ENCODE peak calls at places on chromosomes 16 and 17, in six cellular contexts. F is OCI-LY7, E is SK-N-SH, S is PC-3, O is GM23248, X is hepatocyte. Q is an unnamed sample.
A peak's percentile ranks its signal among the peaks of the same experiment; 100 is the strongest.

GRCh38 chr17:68457168-68457538 is at the start of gene WIPI1:
- DNase-seq in X (no peak), O (no peak), F (peak; percentile 80), E (no peak), S (no peak), Q (no peak)

GRCh38 chr17:1137465-1137894 is 42.3 kb downstream of the ABR start:
- DNase-seq in X (no peak), E (no peak), S (no peak), F (no peak), O (no peak), Q (no peak)

GRCh38 chr17:67441052-67441738 is 64.1 kb downstream of the PITPNC1 start:
- DNase-seq in F (peak; percentile 85), X (peak; percentile 48), O (peak; percentile 94), E (no peak), S (peak; percentile 89), Q (peak; percentile 73)

GRCh38 chr17:988561-988960 is 8.4 kb upstream of the TIMM22 start:
- DNase-seq in S (no peak), F (no peak), X (no peak), O (no peak), E (no peak), Q (no peak)

GRCh38 chr17:76397687-76398522 is 13.5 kb downstream of the SPHK1 start:
- DNase-seq in S (peak; percentile 97), F (peak; percentile 88), O (peak; percentile 87), E (peak; percentile 92), X (peak; percentile 92), Q (peak; percentile 89)

GRCh38 chr17:41965694-41966375 is 760 bp upstream of the CNP start:
- DNase-seq in F (peak; percentile 50), O (peak; percentile 79), X (peak; percentile 93), S (peak; percentile 87), E (peak; percentile 54), Q (peak; percentile 79)

GRCh38 chr17:40284085-40284713 is 3.5 kb upstream of the CDC6 start:
- DNase-seq in X (peak; percentile 66), E (no peak), F (no peak), O (peak; percentile 85), S (peak; percentile 90), Q (no peak)

GRCh38 chr17:47604268-47604927 is 45.3 kb upstream of the KPNB1 start:
- DNase-seq in E (peak; percentile 37), X (no peak), O (peak; percentile 38), S (no peak), F (no peak), Q (no peak)

GRCh38 chr17:29241015-29241963 is 5.4 kb upstream of the CRYBA1 start:
- DNase-seq in X (peak; percentile 77), S (peak; percentile 87), O (peak; percentile 99), E (peak; percentile 39), F (peak; percentile 34), Q (peak; percentile 81)

DNA sequence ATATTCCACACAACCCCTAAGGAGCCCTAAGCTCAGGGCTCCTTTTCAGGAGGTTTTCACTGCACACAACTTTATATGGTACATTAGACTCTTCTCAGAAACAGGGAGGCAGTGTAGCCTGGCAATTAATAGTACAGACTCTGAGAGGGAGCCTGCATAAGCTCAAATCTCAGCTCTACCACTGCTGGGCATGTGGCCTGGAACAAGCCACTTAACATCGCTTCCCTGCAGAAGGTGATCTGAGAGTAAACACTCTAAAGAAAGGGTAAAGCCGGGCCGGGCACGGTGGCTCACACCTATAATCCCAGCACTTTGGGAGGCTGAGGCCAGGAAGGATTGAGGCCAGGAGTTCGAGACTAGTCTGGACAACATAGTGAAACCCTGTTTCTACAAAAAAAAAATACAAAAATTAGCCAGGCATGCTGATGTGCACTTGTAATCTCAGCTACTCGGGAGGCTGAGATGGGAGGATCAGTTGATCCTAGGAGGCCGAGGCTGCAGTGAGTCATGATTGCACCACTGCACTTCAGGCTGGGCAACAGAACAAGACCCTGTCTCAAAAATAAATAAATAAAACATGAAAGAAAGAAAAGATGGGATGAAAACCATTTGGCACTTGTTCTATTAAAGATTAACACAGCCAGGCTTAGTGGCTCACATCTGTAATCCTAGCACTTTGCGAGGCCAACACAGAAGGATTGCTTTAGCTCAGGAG is 70.7 kb upstream of the DNAJA2 start:
- DNase-seq in F (no peak), E (no peak), X (no peak), O (no peak), S (no peak), Q (no peak)
- TF ChIP-seq EZH2phosphoT487 in F (no peak), E (no peak), X (no peak), O (no peak), S (no peak), Q (no peak)

DNA sequence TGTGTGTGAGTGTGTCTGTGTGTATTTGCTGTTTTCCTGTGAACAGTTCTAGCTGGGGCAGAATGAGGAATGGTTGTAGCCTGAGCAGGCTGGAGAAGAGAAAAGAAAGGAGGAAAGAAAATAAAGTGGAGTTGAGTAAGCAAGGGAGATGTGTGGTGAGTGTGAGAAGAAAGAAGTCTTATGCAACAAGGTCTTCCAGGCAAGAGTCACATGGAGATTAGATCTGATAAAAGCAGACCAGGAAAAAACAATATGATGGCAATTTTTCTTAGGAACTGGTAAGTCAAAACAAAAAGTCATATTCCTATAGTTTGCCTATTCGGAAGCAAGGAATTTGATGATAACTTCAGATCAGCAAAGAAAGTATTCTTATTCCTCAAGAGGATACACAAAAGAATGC is 125.0 kb downstream of the HS3ST3A1 start:
- DNase-seq in F (no peak), O (peak; percentile 63), S (no peak), X (peak; percentile 16), E (no peak), Q (no peak)
- TF ChIP-seq EZH2phosphoT487 in F (no peak), O (no peak), S (no peak), X (no peak), E (no peak), Q (no peak)

DNA sequence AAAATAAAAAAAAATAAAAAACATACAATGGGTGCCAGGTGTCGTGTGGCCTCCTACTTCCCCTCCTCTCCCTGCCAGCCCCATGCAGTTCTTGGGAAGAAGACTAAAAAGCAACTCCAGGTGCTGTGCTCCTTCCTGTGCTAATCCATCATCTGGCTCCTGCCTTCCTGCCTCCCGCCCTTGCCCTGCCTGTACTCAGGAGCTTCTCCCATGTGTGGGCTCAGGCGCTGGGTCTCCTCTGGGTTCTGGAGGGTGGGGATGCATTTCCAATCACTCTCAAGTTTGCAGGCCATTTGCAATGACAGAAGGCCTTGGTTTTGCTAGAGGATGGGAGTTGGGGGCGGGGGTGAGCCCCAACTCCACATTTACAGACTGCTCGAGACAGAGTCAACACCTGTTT is 122.9 kb downstream of the SDK2 start:
- DNase-seq in S (no peak), E (no peak), X (no peak), F (no peak), O (no peak), Q (no peak)
- TF ChIP-seq EZH2phosphoT487 in S (no peak), E (no peak), X (no peak), F (no peak), O (no peak), Q (no peak)

GRCh38 chr16:31403590-31404352 is 10.6 kb downstream of the ITGAD start:
- DNase-seq in X (no peak), F (no peak), S (no peak), E (no peak), O (no peak), Q (no peak)

GRCh38 chr16:31400191-31400590 is 7.1 kb downstream of the ITGAD start:
- DNase-seq in S (no peak), O (no peak), F (no peak), E (no peak), X (no peak), Q (no peak)

GRCh38 chr16:31401436-31401835 is 8.3 kb downstream of the ITGAD start:
- DNase-seq in E (no peak), S (no peak), F (no peak), O (no peak), X (no peak), Q (no peak)

GRCh38 chr16:31404353-31405064 is 11.4 kb downstream of the ITGAD start:
- DNase-seq in E (no peak), F (no peak), S (peak; percentile 45), X (no peak), O (peak; percentile 15), Q (no peak)

GRCh38 chr16:31402687-31403086 is 9.6 kb downstream of the ITGAD start:
- DNase-seq in S (peak; percentile 43), X (no peak), F (no peak), E (no peak), O (peak; percentile 58), Q (no peak)
- TF ChIP-seq EZH2phosphoT487 in S (no peak), X (no peak), F (no peak), E (no peak), O (no peak), Q (no peak)

GRCh38 chr16:180101-180920 is at the start of gene HBQ1:
- DNase-seq in O (peak; percentile 57), S (no peak), F (no peak), X (peak; percentile 66), E (peak; percentile 97), Q (peak; percentile 78)

GRCh38 chr16:179431-179830 is 828 bp upstream of the HBQ1 start:
- DNase-seq in X (no peak), E (no peak), S (no peak), F (no peak), O (no peak), Q (no peak)

GRCh38 chr16:175145-175949 is 1.1 kb upstream of the HBA1 start:
- DNase-seq in O (no peak), X (no peak), S (no peak), E (peak; percentile 38), F (no peak), Q (no peak)

GRCh38 chr16:177981-178676 is 1.6 kb downstream of the HBA1 start:
- DNase-seq in O (no peak), F (no peak), S (peak; percentile 25), X (no peak), E (no peak), Q (no peak)

GRCh38 chr16:177394-177822 is 928 bp downstream of the HBA1 start:
- DNase-seq in F (no peak), E (peak; percentile 70), X (peak; percentile 23), O (peak; percentile 40), S (no peak), Q (peak; percentile 39)
- TF ChIP-seq EZH2phosphoT487 in F (no peak), E (no peak), X (no peak), O (no peak), S (no peak), Q (peak; percentile 86)

GRCh38 chr17:62188713-62189112 is 123.6 kb upstream of the MED13 start:
- DNase-seq in S (peak; percentile 77), O (no peak), F (no peak), E (no peak), X (peak; percentile 87), Q (peak; percentile 20)
- TF ChIP-seq EZH2phosphoT487 in S (no peak), O (no peak), F (no peak), E (no peak), X (no peak), Q (no peak)